ENCODE peak calls at places on chromosomes 7 and 10, in six cellular contexts. G, F, O, J, V and U are unnamed samples.
A peak's percentile ranks its signal among the peaks of the same experiment; 100 is the strongest.

GRCh38 chr7:118224521-118224920 is at the start of gene ANKRD7:
- DNase-seq in G (no peak), F (no peak), O (no peak), J (no peak), V (no peak), U (no peak)

GRCh38 chr7:130397056-130397455 is 16.8 kb downstream of the CPA1 start:
- DNase-seq in G (no peak), F (no peak), O (no peak), J (no peak), V (no peak), U (no peak)

GRCh38 chr7:100115026-100115425 is 4.1 kb downstream of the TAF6 start:
- DNase-seq in G (no peak), F (no peak), O (no peak), J (no peak), V (no peak), U (no peak)

GRCh38 chr10:120511165-120511564 is 54.1 kb downstream of the PLPP4 start:
- DNase-seq in G (peak; percentile 94), F (no peak), O (no peak), J (no peak), V (peak; percentile 82), U (peak; percentile 60)

GRCh38 chr10:1157615-1157933 is 101.4 kb downstream of the WDR37 start:
- DNase-seq in G (no peak), F (no peak), O (no peak), J (no peak), V (no peak), U (no peak)

GRCh38 chr10:106711313-106711906 is 453.1 kb downstream of the SORCS1 start:
- DNase-seq in G (peak; percentile 12), F (no peak), O (peak; percentile 61), J (peak; percentile 32), V (peak; percentile 42), U (peak; percentile 26)

GRCh38 chr10:63522129-63522687 is 1.0 kb downstream of the REEP3 start:
- DNase-seq in G (peak; percentile 32), F (peak; percentile 45), O (no peak), J (no peak), V (peak; percentile 71), U (no peak)

GRCh38 chr10:51886438-51887068 is 187.2 kb upstream of the CSTF2T start:
- DNase-seq in G (no peak), F (no peak), O (no peak), J (no peak), V (peak; percentile 85), U (no peak)

GRCh38 chr10:6201511-6201975 is 1.2 kb upstream of the PFKFB3 start:
- DNase-seq in G (peak; percentile 74), F (peak; percentile 80), O (peak; percentile 89), J (peak; percentile 84), V (peak; percentile 67), U (no peak)

GRCh38 chr10:71746344-71747037 is 26.8 kb downstream of the VSIR start:
- DNase-seq in G (no peak), F (no peak), O (peak; percentile 89), J (peak; percentile 82), V (no peak), U (no peak)

GRCh38 chr10:97542169-97543024 is 30.2 kb upstream of the ANKRD2 start:
- DNase-seq in G (peak; percentile 96), F (no peak), O (no peak), J (peak; percentile 72), V (peak; percentile 95), U (peak; percentile 91)

GRCh38 chr10:20990604-20991003 is 93.5 kb upstream of the NEBL start:
- DNase-seq in G (peak; percentile 66), F (no peak), O (no peak), J (no peak), V (peak; percentile 82), U (peak; percentile 4)

GRCh38 chr7:157693521-157694388 is 357.0 kb downstream of the DNAJB6 start:
- DNase-seq in G (no peak), F (no peak), O (peak; percentile 63), J (no peak), V (no peak), U (no peak)

GRCh38 chr10:116430288-116430687 is 2.6 kb downstream of the PNLIPRP3 start:
- DNase-seq in G (peak; percentile 88), F (no peak), O (no peak), J (no peak), V (no peak), U (no peak)

GRCh38 chr7:117780832-117781231 is 92.4 kb downstream of the CTTNBP2 start:
- DNase-seq in G (no peak), F (no peak), O (no peak), J (no peak), V (no peak), U (no peak)

DNA sequence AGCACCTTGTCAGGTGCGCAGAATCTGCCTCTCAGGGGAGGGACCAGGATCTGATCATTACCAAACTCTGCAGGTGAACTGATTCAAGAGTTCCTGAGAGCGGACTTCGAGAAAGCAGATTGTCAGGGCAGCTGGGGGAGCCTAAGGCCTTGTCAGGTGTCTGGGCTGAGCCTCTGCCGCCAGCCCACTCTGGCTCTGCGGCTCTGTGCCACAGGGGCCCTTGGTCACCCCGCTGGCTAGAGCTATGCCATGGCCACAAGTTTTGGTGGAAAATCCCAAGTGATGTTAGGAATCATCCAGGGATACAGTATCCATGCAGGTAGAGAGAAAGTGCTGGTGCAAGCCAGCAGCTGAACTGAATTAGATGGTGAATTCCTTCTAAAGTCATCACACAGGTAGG is 4.2 kb downstream of the ADAMTS14 start:
- DNase-seq in G (no peak), F (no peak), O (no peak), J (no peak), V (no peak), U (no peak)
- H3K27me3 ChIP-seq in G (peaks cover 6% of the 10 kb centered on the region), F (peaks cover 5% of the 10 kb centered on the region), O (peaks cover 29% of the 10 kb centered on the region), J (peaks cover 22% of the 10 kb centered on the region), V (no peaks in the 10 kb centered on the region), U (no peaks in the 10 kb centered on the region)

DNA sequence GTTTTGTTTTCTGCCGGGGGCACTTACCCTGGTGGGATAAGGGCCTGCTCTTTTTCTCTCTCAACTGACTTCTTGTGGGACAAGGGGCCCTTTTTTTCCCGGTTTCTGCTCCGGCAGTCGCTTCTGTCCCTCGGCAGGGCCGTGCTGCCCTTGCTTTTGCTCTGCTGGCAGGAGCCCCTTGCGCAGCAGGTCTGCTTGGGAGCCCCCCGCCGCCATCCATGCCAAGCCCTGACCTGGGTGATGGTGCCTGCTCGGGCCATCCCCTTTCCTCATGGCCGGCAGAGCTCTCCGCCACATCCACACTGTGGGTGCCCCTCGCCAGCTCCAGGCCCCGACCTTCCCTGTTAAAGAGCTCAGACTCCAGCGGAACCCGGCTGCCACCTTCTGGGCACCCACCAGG is 47.0 kb upstream of the ZNF32 start:
- DNase-seq in G (no peak), F (no peak), O (no peak), J (no peak), V (no peak), U (no peak)
- H3K27me3 ChIP-seq in G (no peaks in the 10 kb centered on the region), F (no peaks in the 10 kb centered on the region), O (peaks cover 5% of the 10 kb centered on the region), J (no peaks in the 10 kb centered on the region), V (peaks cover 53% of the 10 kb centered on the region), U (no peaks in the 10 kb centered on the region)

GRCh38 chr10:33337335-33337854 is 2.9 kb upstream of the NRP1 start:
- DNase-seq in G (no peak), F (no peak), O (peak; percentile 81), J (peak; percentile 42), V (peak; percentile 90), U (no peak)

GRCh38 chr10:33335550-33335799 is 1.0 kb upstream of the NRP1 start:
- DNase-seq in G (no peak), F (no peak), O (no peak), J (no peak), V (peak; percentile 98), U (no peak)

GRCh38 chr10:33336606-33337334 is 2.3 kb upstream of the NRP1 start:
- DNase-seq in G (peak; percentile 44), F (no peak), O (peak; percentile 63), J (peak; percentile 87), V (peak; percentile 87), U (no peak)

GRCh38 chr10:33334839-33335549 is 527 bp upstream of the NRP1 start:
- DNase-seq in G (peak; percentile 88), F (peak; percentile 19), O (peak; percentile 86), J (peak; percentile 89), V (peak; percentile 91), U (peak; percentile 76)

DNA sequence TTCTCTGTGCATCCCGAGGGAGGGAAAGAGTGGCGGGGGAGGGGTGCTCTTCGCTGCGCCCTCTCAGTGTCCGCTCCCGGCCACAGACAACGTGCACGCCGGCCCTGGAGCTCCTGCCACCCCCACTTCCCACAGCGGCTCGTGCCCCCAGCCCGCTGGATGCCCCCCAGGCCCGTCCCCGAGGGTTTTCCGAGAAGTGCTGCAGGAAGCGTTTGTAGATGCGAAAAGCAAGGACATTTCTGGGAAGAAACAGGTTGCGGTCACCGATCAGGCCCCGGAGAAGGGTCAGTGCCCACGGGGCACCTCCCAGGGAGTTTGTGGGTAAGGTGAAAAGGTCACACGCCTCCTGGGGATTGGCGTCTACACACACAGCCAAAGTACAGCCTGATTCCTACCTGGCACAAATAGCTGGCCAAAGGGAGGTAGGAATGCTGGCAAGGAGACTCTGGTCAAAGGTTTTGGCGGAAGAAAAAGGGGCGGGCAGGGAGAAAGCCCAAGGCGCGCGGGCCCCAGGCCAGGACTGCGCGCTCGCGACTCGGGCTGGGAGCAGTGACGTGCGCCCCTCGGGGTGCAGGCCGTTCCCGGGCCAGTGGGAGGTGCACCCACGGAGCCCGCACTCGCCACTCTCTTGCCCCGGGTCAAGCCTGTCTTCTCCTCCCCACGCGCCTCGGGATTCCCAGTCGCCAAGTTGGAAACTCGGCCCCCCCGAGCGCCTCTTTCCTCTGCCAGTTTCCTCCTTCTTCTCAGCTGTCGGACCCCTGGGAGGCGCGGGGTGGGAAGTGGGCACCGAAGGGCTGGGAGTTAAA is 1.5 kb upstream of the NRP1 start:
- DNase-seq in G (peak; percentile 67), F (no peak), O (peak; percentile 61), J (peak; percentile 91), V (peak; percentile 100), U (peak; percentile 61)
- H3K27me3 ChIP-seq in G (no peaks in the 10 kb centered on the region), F (peaks cover 19% of the 10 kb centered on the region), O (no peaks in the 10 kb centered on the region), J (peaks cover 5% of the 10 kb centered on the region), V (no peaks in the 10 kb centered on the region), U (no peaks in the 10 kb centered on the region)

GRCh38 chr7:108420482-108420908 is 35.7 kb downstream of the NRCAM start:
- DNase-seq in G (no peak), F (no peak), O (no peak), J (no peak), V (no peak), U (no peak)

GRCh38 chr7:108423089-108423989 is 32.9 kb downstream of the NRCAM start:
- DNase-seq in G (no peak), F (no peak), O (no peak), J (no peak), V (no peak), U (no peak)

GRCh38 chr7:108419961-108420360 is 36.3 kb downstream of the NRCAM start:
- DNase-seq in G (no peak), F (no peak), O (no peak), J (no peak), V (no peak), U (no peak)

GRCh38 chr7:108424013-108424412 is 32.2 kb downstream of the NRCAM start:
- DNase-seq in G (no peak), F (no peak), O (no peak), J (no peak), V (no peak), U (no peak)

DNA sequence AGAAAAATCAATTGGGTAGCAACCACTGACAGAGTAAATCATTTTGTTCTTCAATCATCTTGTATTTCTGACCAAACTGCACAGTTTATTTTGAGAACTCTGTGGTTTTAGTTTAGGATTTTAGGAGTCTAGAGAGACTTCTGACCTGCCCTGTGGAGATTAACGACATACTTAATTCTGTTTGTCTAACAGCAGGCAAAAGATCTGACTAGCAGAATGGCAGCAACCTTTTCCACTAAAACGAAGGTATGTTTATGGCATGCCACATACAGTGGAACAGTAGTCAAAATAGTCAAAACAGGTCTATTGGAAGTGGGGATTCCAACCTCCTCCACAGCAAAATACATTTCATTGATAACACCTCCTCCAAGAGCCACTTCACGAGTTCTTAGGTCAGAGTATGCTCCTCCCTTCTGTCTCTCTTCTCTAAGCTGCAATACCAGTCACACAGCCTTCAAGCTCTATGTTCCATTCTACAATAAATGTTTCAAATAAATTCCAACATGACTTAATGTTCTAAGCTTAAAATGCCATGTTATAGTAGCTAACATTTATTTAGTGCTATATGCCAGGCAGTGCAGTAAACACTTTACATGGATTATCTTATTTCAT is 34.4 kb downstream of the NRCAM start:
- DNase-seq in G (no peak), F (no peak), O (no peak), J (no peak), V (no peak), U (no peak)
- H3K27me3 ChIP-seq in G (no peaks in the 10 kb centered on the region), F (peaks cover 3% of the 10 kb centered on the region), O (no peaks in the 10 kb centered on the region), J (peaks cover 18% of the 10 kb centered on the region), V (peaks cover 75% of the 10 kb centered on the region), U (no peaks in the 10 kb centered on the region)